ENCODE peak calls at places on chromosomes 7 and 10, in ten cellular contexts. One of them, this sample, is unnamed.

GRCh38 chr10:11895108-11895466 is 71.9 kb downstream of the PROSER2 start:
- DNase-seq in HCT116: no peak
- DNase-seq in neural progenitor cell: no peak
- DNase-seq in T-helper 9 cell: no peak
- DNase-seq in CD8-positive, alpha-beta memory T cell: no peak
- DNase-seq in activated CD4-positive, alpha-beta T cell treated with anti-CD3 and anti-CD28 coated beads for 1 hour: no peak
- DNase-seq in Calu3: no peak
- DNase-seq in ACHN: no peak
- DNase-seq in activated CD4-positive, CD25-positive, alpha-beta regulatory T cell treated with anti-CD3 and anti-CD28 coated beads, Interleukin-2, amount 50 U/mL, for 16 hours: no peak
- DNase-seq in effector CD4-positive, alpha-beta T cell: no peak
- DNase-seq in this sample: no peak

GRCh38 chr10:79336739-79337138 is 10.5 kb upstream of the PPIF start:
- DNase-seq in HCT116: no peak
- DNase-seq in neural progenitor cell: no peak
- DNase-seq in T-helper 9 cell: no peak
- DNase-seq in CD8-positive, alpha-beta memory T cell: no peak
- DNase-seq in activated CD4-positive, alpha-beta T cell treated with anti-CD3 and anti-CD28 coated beads for 1 hour: no peak
- DNase-seq in Calu3: no peak
- DNase-seq in ACHN: no peak
- DNase-seq in activated CD4-positive, CD25-positive, alpha-beta regulatory T cell treated with anti-CD3 and anti-CD28 coated beads, Interleukin-2, amount 50 U/mL, for 16 hours: no peak
- DNase-seq in effector CD4-positive, alpha-beta T cell: no peak
- DNase-seq in this sample: no peak

GRCh38 chr7:76016191-76016947 is 22.0 kb upstream of the TMEM120A start:
- DNase-seq in HCT116: no peak
- DNase-seq in neural progenitor cell: no peak
- DNase-seq in T-helper 9 cell: no peak
- DNase-seq in CD8-positive, alpha-beta memory T cell: no peak
- DNase-seq in activated CD4-positive, alpha-beta T cell treated with anti-CD3 and anti-CD28 coated beads for 1 hour: no peak
- DNase-seq in Calu3: no peak
- DNase-seq in ACHN: no peak
- DNase-seq in activated CD4-positive, CD25-positive, alpha-beta regulatory T cell treated with anti-CD3 and anti-CD28 coated beads, Interleukin-2, amount 50 U/mL, for 16 hours: no peak
- DNase-seq in effector CD4-positive, alpha-beta T cell: no peak
- DNase-seq in this sample: no peak

GRCh38 chr7:131546126-131546525 is 10.3 kb downstream of the PODXL start:
- DNase-seq in HCT116: no peak
- DNase-seq in neural progenitor cell: no peak
- DNase-seq in T-helper 9 cell: no peak
- DNase-seq in CD8-positive, alpha-beta memory T cell: no peak
- DNase-seq in activated CD4-positive, alpha-beta T cell treated with anti-CD3 and anti-CD28 coated beads for 1 hour: no peak
- DNase-seq in Calu3: peak
- DNase-seq in ACHN: peak
- DNase-seq in activated CD4-positive, CD25-positive, alpha-beta regulatory T cell treated with anti-CD3 and anti-CD28 coated beads, Interleukin-2, amount 50 U/mL, for 16 hours: no peak
- DNase-seq in effector CD4-positive, alpha-beta T cell: no peak
- DNase-seq in this sample: peak

GRCh38 chr7:476736-477360 is 42.8 kb downstream of the PDGFA start:
- DNase-seq in HCT116: no peak
- DNase-seq in neural progenitor cell: no peak
- DNase-seq in T-helper 9 cell: no peak
- DNase-seq in CD8-positive, alpha-beta memory T cell: no peak
- DNase-seq in activated CD4-positive, alpha-beta T cell treated with anti-CD3 and anti-CD28 coated beads for 1 hour: no peak
- DNase-seq in Calu3: no peak
- DNase-seq in ACHN: no peak
- DNase-seq in activated CD4-positive, CD25-positive, alpha-beta regulatory T cell treated with anti-CD3 and anti-CD28 coated beads, Interleukin-2, amount 50 U/mL, for 16 hours: no peak
- DNase-seq in effector CD4-positive, alpha-beta T cell: no peak
- DNase-seq in this sample: no peak

GRCh38 chr7:26369519-26370385 is 78.1 kb downstream of the SNX10 start:
- DNase-seq in HCT116: peak
- DNase-seq in neural progenitor cell: peak
- DNase-seq in T-helper 9 cell: no peak
- DNase-seq in CD8-positive, alpha-beta memory T cell: no peak
- DNase-seq in activated CD4-positive, alpha-beta T cell treated with anti-CD3 and anti-CD28 coated beads for 1 hour: no peak
- DNase-seq in Calu3: peak
- DNase-seq in ACHN: peak
- DNase-seq in activated CD4-positive, CD25-positive, alpha-beta regulatory T cell treated with anti-CD3 and anti-CD28 coated beads, Interleukin-2, amount 50 U/mL, for 16 hours: no peak
- DNase-seq in effector CD4-positive, alpha-beta T cell: peak
- DNase-seq in this sample: peak

GRCh38 chr10:112314822-112315474 is 31.7 kb downstream of the TECTB start:
- DNase-seq in HCT116: peak
- DNase-seq in neural progenitor cell: peak
- DNase-seq in T-helper 9 cell: peak
- DNase-seq in CD8-positive, alpha-beta memory T cell: peak
- DNase-seq in activated CD4-positive, alpha-beta T cell treated with anti-CD3 and anti-CD28 coated beads for 1 hour: peak
- DNase-seq in Calu3: peak
- DNase-seq in ACHN: peak
- DNase-seq in activated CD4-positive, CD25-positive, alpha-beta regulatory T cell treated with anti-CD3 and anti-CD28 coated beads, Interleukin-2, amount 50 U/mL, for 16 hours: peak
- DNase-seq in effector CD4-positive, alpha-beta T cell: peak
- DNase-seq in this sample: peak

GRCh38 chr10:123890761-123891146 is 853 bp downstream of the CPXM2 start:
- DNase-seq in HCT116: no peak
- DNase-seq in neural progenitor cell: no peak
- DNase-seq in T-helper 9 cell: no peak
- DNase-seq in CD8-positive, alpha-beta memory T cell: no peak
- DNase-seq in activated CD4-positive, alpha-beta T cell treated with anti-CD3 and anti-CD28 coated beads for 1 hour: no peak
- DNase-seq in Calu3: no peak
- DNase-seq in ACHN: no peak
- DNase-seq in activated CD4-positive, CD25-positive, alpha-beta regulatory T cell treated with anti-CD3 and anti-CD28 coated beads, Interleukin-2, amount 50 U/mL, for 16 hours: no peak
- DNase-seq in effector CD4-positive, alpha-beta T cell: no peak
- DNase-seq in this sample: no peak

GRCh38 chr10:109957092-109957797 is 33.9 kb upstream of the XPNPEP1 start:
- DNase-seq in HCT116: no peak
- DNase-seq in neural progenitor cell: no peak
- DNase-seq in T-helper 9 cell: no peak
- DNase-seq in CD8-positive, alpha-beta memory T cell: no peak
- DNase-seq in activated CD4-positive, alpha-beta T cell treated with anti-CD3 and anti-CD28 coated beads for 1 hour: no peak
- DNase-seq in Calu3: no peak
- DNase-seq in ACHN: no peak
- DNase-seq in activated CD4-positive, CD25-positive, alpha-beta regulatory T cell treated with anti-CD3 and anti-CD28 coated beads, Interleukin-2, amount 50 U/mL, for 16 hours: no peak
- DNase-seq in effector CD4-positive, alpha-beta T cell: no peak
- DNase-seq in this sample: no peak

GRCh38 chr10:115118346-115118745 is 25.2 kb downstream of the ATRNL1 start:
- DNase-seq in HCT116: no peak
- DNase-seq in neural progenitor cell: no peak
- DNase-seq in T-helper 9 cell: no peak
- DNase-seq in CD8-positive, alpha-beta memory T cell: no peak
- DNase-seq in activated CD4-positive, alpha-beta T cell treated with anti-CD3 and anti-CD28 coated beads for 1 hour: no peak
- DNase-seq in Calu3: no peak
- DNase-seq in ACHN: peak
- DNase-seq in activated CD4-positive, CD25-positive, alpha-beta regulatory T cell treated with anti-CD3 and anti-CD28 coated beads, Interleukin-2, amount 50 U/mL, for 16 hours: no peak
- DNase-seq in effector CD4-positive, alpha-beta T cell: no peak
- DNase-seq in this sample: no peak

GRCh38 chr7:33961948-33962347 is 56.6 kb downstream of the BMPER start:
- DNase-seq in HCT116: no peak
- DNase-seq in neural progenitor cell: no peak
- DNase-seq in T-helper 9 cell: no peak
- DNase-seq in CD8-positive, alpha-beta memory T cell: no peak
- DNase-seq in activated CD4-positive, alpha-beta T cell treated with anti-CD3 and anti-CD28 coated beads for 1 hour: no peak
- DNase-seq in Calu3: no peak
- DNase-seq in ACHN: no peak
- DNase-seq in activated CD4-positive, CD25-positive, alpha-beta regulatory T cell treated with anti-CD3 and anti-CD28 coated beads, Interleukin-2, amount 50 U/mL, for 16 hours: no peak
- DNase-seq in effector CD4-positive, alpha-beta T cell: no peak
- DNase-seq in this sample: no peak

GRCh38 chr7:55129409-55130078 is 110.7 kb downstream of the EGFR start:
- DNase-seq in HCT116: no peak
- DNase-seq in neural progenitor cell: no peak
- DNase-seq in T-helper 9 cell: no peak
- DNase-seq in CD8-positive, alpha-beta memory T cell: no peak
- DNase-seq in activated CD4-positive, alpha-beta T cell treated with anti-CD3 and anti-CD28 coated beads for 1 hour: no peak
- DNase-seq in Calu3: no peak
- DNase-seq in ACHN: peak
- DNase-seq in activated CD4-positive, CD25-positive, alpha-beta regulatory T cell treated with anti-CD3 and anti-CD28 coated beads, Interleukin-2, amount 50 U/mL, for 16 hours: no peak
- DNase-seq in effector CD4-positive, alpha-beta T cell: no peak
- DNase-seq in this sample: no peak

GRCh38 chr7:106167439-106168136 is 55.5 kb upstream of the SYPL1 start:
- DNase-seq in HCT116: no peak
- DNase-seq in neural progenitor cell: no peak
- DNase-seq in T-helper 9 cell: no peak
- DNase-seq in CD8-positive, alpha-beta memory T cell: no peak
- DNase-seq in activated CD4-positive, alpha-beta T cell treated with anti-CD3 and anti-CD28 coated beads for 1 hour: no peak
- DNase-seq in Calu3: no peak
- DNase-seq in ACHN: no peak
- DNase-seq in activated CD4-positive, CD25-positive, alpha-beta regulatory T cell treated with anti-CD3 and anti-CD28 coated beads, Interleukin-2, amount 50 U/mL, for 16 hours: no peak
- DNase-seq in effector CD4-positive, alpha-beta T cell: no peak
- DNase-seq in this sample: peak

GRCh38 chr10:121639416-121639815 is 41.2 kb upstream of the FGFR2 start:
- DNase-seq in HCT116: no peak
- DNase-seq in neural progenitor cell: no peak
- DNase-seq in T-helper 9 cell: no peak
- DNase-seq in CD8-positive, alpha-beta memory T cell: no peak
- DNase-seq in activated CD4-positive, alpha-beta T cell treated with anti-CD3 and anti-CD28 coated beads for 1 hour: no peak
- DNase-seq in Calu3: no peak
- DNase-seq in ACHN: no peak
- DNase-seq in activated CD4-positive, CD25-positive, alpha-beta regulatory T cell treated with anti-CD3 and anti-CD28 coated beads, Interleukin-2, amount 50 U/mL, for 16 hours: no peak
- DNase-seq in effector CD4-positive, alpha-beta T cell: no peak
- DNase-seq in this sample: no peak

GRCh38 chr7:47355684-47356083 is 226.2 kb downstream of the TNS3 start:
- DNase-seq in HCT116: no peak
- DNase-seq in neural progenitor cell: no peak
- DNase-seq in T-helper 9 cell: no peak
- DNase-seq in CD8-positive, alpha-beta memory T cell: no peak
- DNase-seq in activated CD4-positive, alpha-beta T cell treated with anti-CD3 and anti-CD28 coated beads for 1 hour: no peak
- DNase-seq in Calu3: no peak
- DNase-seq in ACHN: no peak
- DNase-seq in activated CD4-positive, CD25-positive, alpha-beta regulatory T cell treated with anti-CD3 and anti-CD28 coated beads, Interleukin-2, amount 50 U/mL, for 16 hours: no peak
- DNase-seq in effector CD4-positive, alpha-beta T cell: no peak
- DNase-seq in this sample: no peak

GRCh38 chr7:82266081-82266480 is 177.5 kb downstream of the CACNA2D1 start:
- DNase-seq in HCT116: no peak
- DNase-seq in neural progenitor cell: no peak
- DNase-seq in T-helper 9 cell: no peak
- DNase-seq in CD8-positive, alpha-beta memory T cell: no peak
- DNase-seq in activated CD4-positive, alpha-beta T cell treated with anti-CD3 and anti-CD28 coated beads for 1 hour: no peak
- DNase-seq in Calu3: no peak
- DNase-seq in ACHN: no peak
- DNase-seq in activated CD4-positive, CD25-positive, alpha-beta regulatory T cell treated with anti-CD3 and anti-CD28 coated beads, Interleukin-2, amount 50 U/mL, for 16 hours: no peak
- DNase-seq in effector CD4-positive, alpha-beta T cell: no peak
- DNase-seq in this sample: no peak

GRCh38 chr7:117673367-117673766 is 193.5 kb downstream of the CFTR start:
- DNase-seq in HCT116: no peak
- DNase-seq in neural progenitor cell: peak
- DNase-seq in T-helper 9 cell: no peak
- DNase-seq in CD8-positive, alpha-beta memory T cell: no peak
- DNase-seq in activated CD4-positive, alpha-beta T cell treated with anti-CD3 and anti-CD28 coated beads for 1 hour: no peak
- DNase-seq in Calu3: peak
- DNase-seq in ACHN: no peak
- DNase-seq in activated CD4-positive, CD25-positive, alpha-beta regulatory T cell treated with anti-CD3 and anti-CD28 coated beads, Interleukin-2, amount 50 U/mL, for 16 hours: no peak
- DNase-seq in effector CD4-positive, alpha-beta T cell: no peak
- DNase-seq in this sample: no peak

GRCh38 chr7:81725496-81726117 is 44.2 kb downstream of the HGF start:
- DNase-seq in HCT116: no peak
- DNase-seq in neural progenitor cell: no peak
- DNase-seq in T-helper 9 cell: no peak
- DNase-seq in CD8-positive, alpha-beta memory T cell: no peak
- DNase-seq in activated CD4-positive, alpha-beta T cell treated with anti-CD3 and anti-CD28 coated beads for 1 hour: no peak
- DNase-seq in Calu3: no peak
- DNase-seq in ACHN: peak
- DNase-seq in activated CD4-positive, CD25-positive, alpha-beta regulatory T cell treated with anti-CD3 and anti-CD28 coated beads, Interleukin-2, amount 50 U/mL, for 16 hours: no peak
- DNase-seq in effector CD4-positive, alpha-beta T cell: no peak
- DNase-seq in this sample: peak

GRCh38 chr10:114458955-114459354 is 54.7 kb upstream of the AFAP1L2 start:
- DNase-seq in HCT116: peak
- DNase-seq in neural progenitor cell: peak
- DNase-seq in T-helper 9 cell: no peak
- DNase-seq in CD8-positive, alpha-beta memory T cell: no peak
- DNase-seq in activated CD4-positive, alpha-beta T cell treated with anti-CD3 and anti-CD28 coated beads for 1 hour: no peak
- DNase-seq in Calu3: peak
- DNase-seq in ACHN: peak
- DNase-seq in activated CD4-positive, CD25-positive, alpha-beta regulatory T cell treated with anti-CD3 and anti-CD28 coated beads, Interleukin-2, amount 50 U/mL, for 16 hours: no peak
- DNase-seq in effector CD4-positive, alpha-beta T cell: no peak
- DNase-seq in this sample: peak

GRCh38 chr7:27208998-27209397 is 9.1 kb upstream of the HOXA13 start:
- DNase-seq in HCT116: no peak
- DNase-seq in neural progenitor cell: no peak
- DNase-seq in T-helper 9 cell: no peak
- DNase-seq in CD8-positive, alpha-beta memory T cell: no peak
- DNase-seq in activated CD4-positive, alpha-beta T cell treated with anti-CD3 and anti-CD28 coated beads for 1 hour: no peak
- DNase-seq in Calu3: no peak
- DNase-seq in ACHN: no peak
- DNase-seq in activated CD4-positive, CD25-positive, alpha-beta regulatory T cell treated with anti-CD3 and anti-CD28 coated beads, Interleukin-2, amount 50 U/mL, for 16 hours: no peak
- DNase-seq in effector CD4-positive, alpha-beta T cell: no peak
- DNase-seq in this sample: no peak

GRCh38 chr10:117092386-117092785 is 45.7 kb downstream of the VAX1 start:
- DNase-seq in HCT116: no peak
- DNase-seq in neural progenitor cell: no peak
- DNase-seq in T-helper 9 cell: no peak
- DNase-seq in CD8-positive, alpha-beta memory T cell: no peak
- DNase-seq in activated CD4-positive, alpha-beta T cell treated with anti-CD3 and anti-CD28 coated beads for 1 hour: no peak
- DNase-seq in Calu3: no peak
- DNase-seq in ACHN: no peak
- DNase-seq in activated CD4-positive, CD25-positive, alpha-beta regulatory T cell treated with anti-CD3 and anti-CD28 coated beads, Interleukin-2, amount 50 U/mL, for 16 hours: no peak
- DNase-seq in effector CD4-positive, alpha-beta T cell: no peak
- DNase-seq in this sample: no peak

GRCh38 chr7:85928500-85928899 is 715.2 kb upstream of the GRM3 start:
- DNase-seq in HCT116: no peak
- DNase-seq in neural progenitor cell: no peak
- DNase-seq in T-helper 9 cell: no peak
- DNase-seq in CD8-positive, alpha-beta memory T cell: no peak
- DNase-seq in activated CD4-positive, alpha-beta T cell treated with anti-CD3 and anti-CD28 coated beads for 1 hour: no peak
- DNase-seq in Calu3: no peak
- DNase-seq in ACHN: no peak
- DNase-seq in activated CD4-positive, CD25-positive, alpha-beta regulatory T cell treated with anti-CD3 and anti-CD28 coated beads, Interleukin-2, amount 50 U/mL, for 16 hours: no peak
- DNase-seq in effector CD4-positive, alpha-beta T cell: no peak
- DNase-seq in this sample: no peak

GRCh38 chr7:92739091-92739490 is 97.3 kb downstream of the CDK6 start:
- DNase-seq in HCT116: no peak
- DNase-seq in neural progenitor cell: no peak
- DNase-seq in T-helper 9 cell: no peak
- DNase-seq in CD8-positive, alpha-beta memory T cell: no peak
- DNase-seq in activated CD4-positive, alpha-beta T cell treated with anti-CD3 and anti-CD28 coated beads for 1 hour: no peak
- DNase-seq in Calu3: no peak
- DNase-seq in ACHN: no peak
- DNase-seq in activated CD4-positive, CD25-positive, alpha-beta regulatory T cell treated with anti-CD3 and anti-CD28 coated beads, Interleukin-2, amount 50 U/mL, for 16 hours: no peak
- DNase-seq in effector CD4-positive, alpha-beta T cell: no peak
- DNase-seq in this sample: no peak

GRCh38 chr10:46520941-46521340 is 35.5 kb downstream of the GPRIN2 start:
- DNase-seq in HCT116: no peak
- DNase-seq in neural progenitor cell: no peak
- DNase-seq in T-helper 9 cell: no peak
- DNase-seq in CD8-positive, alpha-beta memory T cell: no peak
- DNase-seq in activated CD4-positive, alpha-beta T cell treated with anti-CD3 and anti-CD28 coated beads for 1 hour: peak
- DNase-seq in Calu3: peak
- DNase-seq in ACHN: no peak
- DNase-seq in activated CD4-positive, CD25-positive, alpha-beta regulatory T cell treated with anti-CD3 and anti-CD28 coated beads, Interleukin-2, amount 50 U/mL, for 16 hours: no peak
- DNase-seq in effector CD4-positive, alpha-beta T cell: no peak
- DNase-seq in this sample: no peak

GRCh38 chr7:2383543-2384274 is 19.7 kb upstream of the CHST12 start:
- DNase-seq in HCT116: no peak
- DNase-seq in neural progenitor cell: no peak
- DNase-seq in T-helper 9 cell: no peak
- DNase-seq in CD8-positive, alpha-beta memory T cell: no peak
- DNase-seq in activated CD4-positive, alpha-beta T cell treated with anti-CD3 and anti-CD28 coated beads for 1 hour: no peak
- DNase-seq in Calu3: no peak
- DNase-seq in ACHN: no peak
- DNase-seq in activated CD4-positive, CD25-positive, alpha-beta regulatory T cell treated with anti-CD3 and anti-CD28 coated beads, Interleukin-2, amount 50 U/mL, for 16 hours: no peak
- DNase-seq in effector CD4-positive, alpha-beta T cell: no peak
- DNase-seq in this sample: no peak

GRCh38 chr10:121572857-121573540 is 25.2 kb downstream of the FGFR2 start:
- DNase-seq in HCT116: no peak
- DNase-seq in neural progenitor cell: no peak
- DNase-seq in T-helper 9 cell: no peak
- DNase-seq in CD8-positive, alpha-beta memory T cell: no peak
- DNase-seq in activated CD4-positive, alpha-beta T cell treated with anti-CD3 and anti-CD28 coated beads for 1 hour: no peak
- DNase-seq in Calu3: no peak
- DNase-seq in ACHN: no peak
- DNase-seq in activated CD4-positive, CD25-positive, alpha-beta regulatory T cell treated with anti-CD3 and anti-CD28 coated beads, Interleukin-2, amount 50 U/mL, for 16 hours: no peak
- DNase-seq in effector CD4-positive, alpha-beta T cell: no peak
- DNase-seq in this sample: no peak

GRCh38 chr10:121832647-121833046 is 95.2 kb downstream of the ATE1 start:
- DNase-seq in HCT116: no peak
- DNase-seq in neural progenitor cell: no peak
- DNase-seq in T-helper 9 cell: no peak
- DNase-seq in CD8-positive, alpha-beta memory T cell: no peak
- DNase-seq in activated CD4-positive, alpha-beta T cell treated with anti-CD3 and anti-CD28 coated beads for 1 hour: no peak
- DNase-seq in Calu3: no peak
- DNase-seq in ACHN: no peak
- DNase-seq in activated CD4-positive, CD25-positive, alpha-beta regulatory T cell treated with anti-CD3 and anti-CD28 coated beads, Interleukin-2, amount 50 U/mL, for 16 hours: no peak
- DNase-seq in effector CD4-positive, alpha-beta T cell: no peak
- DNase-seq in this sample: no peak

GRCh38 chr10:131930150-131930549 is 29.3 kb downstream of the PPP2R2D start:
- DNase-seq in HCT116: no peak
- DNase-seq in neural progenitor cell: no peak
- DNase-seq in T-helper 9 cell: no peak
- DNase-seq in CD8-positive, alpha-beta memory T cell: no peak
- DNase-seq in activated CD4-positive, alpha-beta T cell treated with anti-CD3 and anti-CD28 coated beads for 1 hour: no peak
- DNase-seq in Calu3: no peak
- DNase-seq in ACHN: no peak
- DNase-seq in activated CD4-positive, CD25-positive, alpha-beta regulatory T cell treated with anti-CD3 and anti-CD28 coated beads, Interleukin-2, amount 50 U/mL, for 16 hours: no peak
- DNase-seq in effector CD4-positive, alpha-beta T cell: no peak
- DNase-seq in this sample: no peak